ENCODE peak calls at places on chromosome 15, in four cellular contexts. One of them, this sample, is unnamed.

GRCh38 chr15:45376300-45376928 is 1.9 kb downstream of the GATM start:
- DNase-seq in progenitor cell of endocrine pancreas: no peak
- DNase-seq in epithelial cell of proximal tubule: no peak
- DNase-seq in GM12864: no peak
- DNase-seq in this sample: no peak

GRCh38 chr15:69328739-69329138 is 30.0 kb downstream of the PAQR5 start:
- DNase-seq in progenitor cell of endocrine pancreas: no peak
- DNase-seq in epithelial cell of proximal tubule: no peak
- DNase-seq in GM12864: no peak
- DNase-seq in this sample: no peak

GRCh38 chr15:63510548-63510940 is 6.2 kb downstream of the USP3 start:
- DNase-seq in progenitor cell of endocrine pancreas: no peak
- DNase-seq in epithelial cell of proximal tubule: no peak
- DNase-seq in GM12864: no peak
- DNase-seq in this sample: no peak

GRCh38 chr15:63378946-63379345 is 2.7 kb downstream of the CA12 start:
- DNase-seq in progenitor cell of endocrine pancreas: no peak
- DNase-seq in epithelial cell of proximal tubule: no peak
- DNase-seq in GM12864: no peak
- DNase-seq in this sample: no peak

GRCh38 chr15:43991235-43991634 is 164.4 kb downstream of the WDR76 start:
- DNase-seq in progenitor cell of endocrine pancreas: no peak
- DNase-seq in epithelial cell of proximal tubule: no peak
- DNase-seq in GM12864: no peak
- DNase-seq in this sample: no peak

GRCh38 chr15:70042553-70043214 is 55.0 kb downstream of the TLE3 start:
- DNase-seq in progenitor cell of endocrine pancreas: no peak
- DNase-seq in epithelial cell of proximal tubule: no peak
- DNase-seq in GM12864: no peak
- DNase-seq in this sample: no peak

GRCh38 chr15:60020736-60021135 is 16.6 kb downstream of the FOXB1 start:
- DNase-seq in progenitor cell of endocrine pancreas: no peak
- DNase-seq in epithelial cell of proximal tubule: no peak
- DNase-seq in GM12864: no peak
- DNase-seq in this sample: no peak

GRCh38 chr15:101091080-101092017 is 160.5 kb downstream of the CHSY1 start:
- DNase-seq in progenitor cell of endocrine pancreas: no peak
- DNase-seq in epithelial cell of proximal tubule: no peak
- DNase-seq in GM12864: no peak
- DNase-seq in this sample: peak

GRCh38 chr15:80308002-80308401 is 56.0 kb upstream of the CTXND1 start:
- DNase-seq in progenitor cell of endocrine pancreas: no peak
- DNase-seq in epithelial cell of proximal tubule: no peak
- DNase-seq in GM12864: no peak
- DNase-seq in this sample: no peak

GRCh38 chr15:57570994-57571393 is 20.7 kb upstream of the MYZAP start:
- DNase-seq in progenitor cell of endocrine pancreas: no peak
- DNase-seq in epithelial cell of proximal tubule: no peak
- DNase-seq in GM12864: no peak
- DNase-seq in this sample: no peak

GRCh38 chr15:96047255-96047931 is 283.1 kb upstream of the NR2F2 start:
- DNase-seq in progenitor cell of endocrine pancreas: no peak
- DNase-seq in epithelial cell of proximal tubule: no peak
- DNase-seq in GM12864: no peak
- DNase-seq in this sample: peak

GRCh38 chr15:34693053-34693744 is 61.6 kb downstream of the GJD2 start:
- DNase-seq in progenitor cell of endocrine pancreas: no peak
- DNase-seq in epithelial cell of proximal tubule: no peak
- DNase-seq in GM12864: no peak
- DNase-seq in this sample: no peak

GRCh38 chr15:41323611-41324010 is 8.8 kb downstream of the OIP5 start:
- DNase-seq in progenitor cell of endocrine pancreas: no peak
- DNase-seq in epithelial cell of proximal tubule: no peak
- DNase-seq in GM12864: no peak
- DNase-seq in this sample: no peak

GRCh38 chr15:81075272-81075671 is 58.8 kb upstream of the CFAP161 start:
- DNase-seq in progenitor cell of endocrine pancreas: no peak
- DNase-seq in epithelial cell of proximal tubule: no peak
- DNase-seq in GM12864: no peak
- DNase-seq in this sample: no peak

GRCh38 chr15:27468151-27468556 is 497.2 kb downstream of the GABRG3 start:
- DNase-seq in progenitor cell of endocrine pancreas: no peak
- DNase-seq in epithelial cell of proximal tubule: no peak
- DNase-seq in GM12864: no peak
- DNase-seq in this sample: no peak

GRCh38 chr15:65056868-65057548 is 10.8 kb downstream of the RASL12 start:
- DNase-seq in progenitor cell of endocrine pancreas: no peak
- DNase-seq in epithelial cell of proximal tubule: peak
- DNase-seq in GM12864: no peak
- DNase-seq in this sample: no peak

GRCh38 chr15:71294636-71295241 is 179.5 kb downstream of the THSD4 start:
- DNase-seq in progenitor cell of endocrine pancreas: no peak
- DNase-seq in epithelial cell of proximal tubule: peak
- DNase-seq in GM12864: no peak
- DNase-seq in this sample: peak

GRCh38 chr15:61994216-61994615 is 66.0 kb downstream of the VPS13C start:
- DNase-seq in progenitor cell of endocrine pancreas: no peak
- DNase-seq in epithelial cell of proximal tubule: no peak
- DNase-seq in GM12864: no peak
- DNase-seq in this sample: peak

GRCh38 chr15:33100314-33100713 is 94.2 kb downstream of the FMN1 start:
- DNase-seq in progenitor cell of endocrine pancreas: no peak
- DNase-seq in epithelial cell of proximal tubule: no peak
- DNase-seq in GM12864: no peak
- DNase-seq in this sample: no peak

GRCh38 chr15:70726753-70727152 is 36.6 kb downstream of the UACA start:
- DNase-seq in progenitor cell of endocrine pancreas: no peak
- DNase-seq in epithelial cell of proximal tubule: no peak
- DNase-seq in GM12864: no peak
- DNase-seq in this sample: no peak

GRCh38 chr15:31215490-31216209 is 111.0 kb upstream of the KLF13 start:
- DNase-seq in progenitor cell of endocrine pancreas: peak
- DNase-seq in epithelial cell of proximal tubule: no peak
- DNase-seq in GM12864: no peak
- DNase-seq in this sample: no peak

GRCh38 chr15:32700501-32701150 is 17.2 kb upstream of the GREM1 start:
- DNase-seq in progenitor cell of endocrine pancreas: no peak
- DNase-seq in epithelial cell of proximal tubule: no peak
- DNase-seq in GM12864: no peak
- DNase-seq in this sample: no peak

GRCh38 chr15:40314723-40315276 is 7.1 kb upstream of the PLCB2 start:
- DNase-seq in progenitor cell of endocrine pancreas: no peak
- DNase-seq in epithelial cell of proximal tubule: no peak
- DNase-seq in GM12864: no peak
- DNase-seq in this sample: no peak

GRCh38 chr15:60126661-60127060 is 122.5 kb downstream of the FOXB1 start:
- DNase-seq in progenitor cell of endocrine pancreas: no peak
- DNase-seq in epithelial cell of proximal tubule: no peak
- DNase-seq in GM12864: no peak
- DNase-seq in this sample: no peak

GRCh38 chr15:80433836-80434235 is 29.7 kb downstream of the ARNT2 start:
- DNase-seq in progenitor cell of endocrine pancreas: no peak
- DNase-seq in epithelial cell of proximal tubule: no peak
- DNase-seq in GM12864: no peak
- DNase-seq in this sample: no peak

GRCh38 chr15:100891316-100892012 is 11.8 kb downstream of the ALDH1A3 start:
- DNase-seq in progenitor cell of endocrine pancreas: no peak
- DNase-seq in epithelial cell of proximal tubule: no peak
- DNase-seq in GM12864: no peak
- DNase-seq in this sample: no peak

GRCh38 chr15:26011916-26012315 is 148.8 kb upstream of the ATP10A start:
- DNase-seq in progenitor cell of endocrine pancreas: no peak
- DNase-seq in epithelial cell of proximal tubule: no peak
- DNase-seq in GM12864: no peak
- DNase-seq in this sample: no peak

GRCh38 chr15:100020181-100020580 is 286.9 kb upstream of the LYSMD4 start:
- DNase-seq in progenitor cell of endocrine pancreas: no peak
- DNase-seq in epithelial cell of proximal tubule: no peak
- DNase-seq in GM12864: no peak
- DNase-seq in this sample: no peak

GRCh38 chr15:75641603-75642002 is 1.6 kb upstream of the IMP3 start:
- DNase-seq in progenitor cell of endocrine pancreas: no peak
- DNase-seq in epithelial cell of proximal tubule: no peak
- DNase-seq in GM12864: no peak
- DNase-seq in this sample: no peak

GRCh38 chr15:95174880-95175279 is 943.5 kb downstream of the MCTP2 start:
- DNase-seq in progenitor cell of endocrine pancreas: no peak
- DNase-seq in epithelial cell of proximal tubule: peak
- DNase-seq in GM12864: no peak
- DNase-seq in this sample: peak

DNA sequence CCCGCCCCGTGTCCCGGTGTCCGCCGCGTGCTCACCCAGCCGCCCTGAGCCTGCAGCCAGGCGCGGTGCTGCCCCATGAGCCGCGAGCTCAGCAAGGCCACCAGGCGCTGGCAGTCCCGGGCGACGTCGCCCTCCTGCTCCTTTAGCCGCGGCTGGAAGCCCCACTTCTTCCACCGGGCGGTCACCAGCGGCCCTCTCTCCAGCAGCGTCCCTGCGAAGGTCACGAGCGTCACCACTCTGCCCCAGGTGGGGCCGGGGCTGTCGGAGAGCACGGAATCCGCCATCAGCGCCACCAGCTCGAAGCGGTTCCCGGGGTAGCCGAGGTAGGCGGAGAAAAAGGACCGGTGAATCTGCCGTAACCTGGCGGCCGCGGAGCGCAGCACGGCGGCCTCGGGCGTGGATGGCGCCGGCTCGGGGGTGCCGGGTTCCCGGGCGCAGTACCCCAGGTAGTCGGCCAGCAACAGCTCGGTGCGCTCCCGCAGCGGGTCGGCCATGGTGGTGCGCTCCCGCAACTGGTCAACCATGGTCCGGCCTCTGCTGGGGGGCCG is 298 bp downstream of the BCL2L10 start:
- DNase-seq in progenitor cell of endocrine pancreas: no peak
- DNase-seq in epithelial cell of proximal tubule: no peak
- DNase-seq in GM12864: no peak
- DNase-seq in this sample: no peak
- TF ChIP-seq CTCF in progenitor cell of endocrine pancreas: no peak
- TF ChIP-seq CTCF in epithelial cell of proximal tubule: peak
- TF ChIP-seq CTCF in GM12864: peak
- TF ChIP-seq CTCF in this sample: no peak

DNA sequence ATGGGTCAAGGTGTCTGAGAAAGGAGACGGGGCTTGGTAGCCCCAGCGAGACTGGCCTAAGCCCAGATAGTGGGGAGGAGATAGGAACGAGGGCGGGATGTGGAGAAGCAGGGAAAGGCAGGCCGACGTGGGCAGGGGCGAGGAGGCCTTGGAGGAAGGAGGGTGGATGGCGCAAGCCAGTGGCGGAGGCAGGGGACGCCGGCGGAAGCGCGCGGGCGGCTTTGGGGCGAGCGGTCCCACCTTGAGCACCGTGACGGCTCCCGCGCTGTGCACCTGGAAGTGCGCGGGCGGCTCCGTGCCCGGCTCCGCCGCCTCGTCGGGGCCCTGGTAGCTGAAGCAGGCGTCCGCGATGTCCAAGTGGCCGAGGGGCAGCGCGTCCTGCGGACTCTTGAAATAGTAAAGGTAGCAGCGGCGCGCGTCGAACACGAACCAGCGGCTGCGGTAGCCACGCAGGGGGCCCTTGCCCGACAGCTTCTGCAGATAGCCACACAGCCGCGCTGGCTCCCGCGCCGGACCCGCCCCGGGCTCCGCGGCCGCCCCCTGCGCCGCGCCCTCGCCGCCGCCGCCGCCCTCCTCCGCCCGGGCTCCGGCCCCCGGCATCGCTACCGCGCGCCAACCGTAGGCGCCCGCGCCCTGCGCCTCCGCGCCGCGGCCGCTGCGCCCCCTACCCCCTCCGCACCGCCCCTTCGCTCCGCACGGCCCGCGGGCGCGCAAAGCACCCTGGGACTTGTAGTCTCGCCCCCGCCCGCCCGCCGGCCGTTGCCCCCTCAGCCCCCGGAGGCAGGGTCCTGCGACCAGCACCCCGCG is at the start of gene TBC1D2B:
- DNase-seq in progenitor cell of endocrine pancreas: peak
- DNase-seq in epithelial cell of proximal tubule: no peak
- DNase-seq in GM12864: no peak
- DNase-seq in this sample: no peak
- TF ChIP-seq CTCF in progenitor cell of endocrine pancreas: no peak
- TF ChIP-seq CTCF in epithelial cell of proximal tubule: no peak
- TF ChIP-seq CTCF in GM12864: peak
- TF ChIP-seq CTCF in this sample: no peak

DNA sequence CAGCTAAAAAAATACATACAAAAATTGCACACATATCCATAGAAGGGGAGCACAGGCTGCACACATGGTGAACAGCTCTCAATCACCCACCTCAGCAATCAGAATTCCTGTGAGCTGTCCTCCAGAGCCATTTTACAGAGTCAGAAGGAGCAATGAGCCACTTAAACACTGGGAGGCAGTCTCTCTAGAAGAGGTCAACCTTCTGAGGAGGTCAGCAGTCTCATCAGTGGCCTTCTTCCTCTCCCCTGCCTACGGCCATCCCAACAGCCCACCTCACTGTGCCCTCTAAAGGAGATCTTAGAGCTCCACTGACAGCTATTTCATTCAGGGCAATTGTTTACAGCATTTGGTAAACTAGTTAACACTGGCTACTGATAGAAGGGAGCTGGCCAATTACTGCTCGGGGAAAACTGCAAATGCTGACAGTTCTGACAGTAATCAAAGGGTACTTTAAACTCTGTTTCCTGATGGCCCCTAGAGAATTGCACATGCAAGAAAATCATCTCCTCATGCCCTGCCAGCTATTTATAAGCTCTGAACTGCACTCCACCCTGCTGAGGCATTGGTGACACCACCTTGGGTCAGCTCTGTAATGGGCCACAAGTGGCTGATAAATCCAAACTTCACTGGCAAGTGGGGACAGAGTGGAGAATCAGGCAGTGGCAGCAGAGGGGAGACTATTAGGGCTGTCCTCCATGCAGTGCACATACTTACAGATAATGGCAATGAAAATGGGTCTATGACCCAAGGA is 42.1 kb upstream of the TSPAN3 start:
- DNase-seq in progenitor cell of endocrine pancreas: no peak
- DNase-seq in epithelial cell of proximal tubule: no peak
- DNase-seq in GM12864: no peak
- DNase-seq in this sample: no peak
- TF ChIP-seq CTCF in progenitor cell of endocrine pancreas: no peak
- TF ChIP-seq CTCF in epithelial cell of proximal tubule: peak
- TF ChIP-seq CTCF in GM12864: peak
- TF ChIP-seq CTCF in this sample: no peak

DNA sequence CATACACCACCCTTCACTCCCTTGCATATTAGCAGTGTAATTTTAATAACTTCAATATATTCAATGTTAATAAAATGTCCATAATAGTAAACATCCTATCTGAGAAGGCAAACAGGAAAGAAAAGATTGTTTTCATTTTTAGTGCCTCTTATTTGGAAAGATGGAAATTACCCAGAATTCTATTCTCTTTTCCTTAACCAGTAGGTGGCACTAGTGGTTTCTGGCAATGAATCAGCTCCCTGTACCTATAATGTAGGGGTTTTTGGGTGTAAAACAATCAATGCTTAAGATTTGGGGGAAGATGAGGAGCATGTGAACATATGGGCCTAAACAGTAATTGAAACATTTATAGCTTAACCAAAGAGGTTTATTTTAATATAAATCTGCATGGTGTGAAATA is 5.7 kb upstream of the SEMA6D start:
- DNase-seq in progenitor cell of endocrine pancreas: no peak
- DNase-seq in epithelial cell of proximal tubule: no peak
- DNase-seq in GM12864: no peak
- DNase-seq in this sample: no peak
- TF ChIP-seq CTCF in progenitor cell of endocrine pancreas: peak
- TF ChIP-seq CTCF in epithelial cell of proximal tubule: peak
- TF ChIP-seq CTCF in GM12864: peak
- TF ChIP-seq CTCF in this sample: peak

This sample was measured in AG09319.